ENCODE peak calls at places on chromosomes 7 and 10, in ten cellular contexts. C is CD8-positive, alpha-beta T cell; R is RWPE1; T is neural progenitor cell; U is foreskin fibroblast; L is cardiac muscle cell; O is K562; D is HCT116; X is endothelial cell; Z is suprapubic skin. M is an unnamed sample.

GRCh38 chr10:131532291-131532690 is 220.8 kb upstream of the TCERG1L start:
- DNase-seq in D (no peak), R (no peak), O (no peak), T (no peak), X (no peak), C (no peak), L (no peak), U (no peak), Z (no peak), M (no peak)

GRCh38 chr7:33400214-33400538 is 270.8 kb downstream of the BBS9 start:
- DNase-seq in X (no peak), Z (no peak), T (no peak), O (no peak), D (no peak), L (no peak), C (no peak), U (no peak), R (no peak), M (no peak)

GRCh38 chr7:784971-785370 is 47.3 kb upstream of the SUN1 start:
- DNase-seq in C (no peak), Z (no peak), X (no peak), T (no peak), D (no peak), R (no peak), O (no peak), L (no peak), U (no peak), M (no peak)

GRCh38 chr7:85004402-85004801 is 182.5 kb downstream of the SEMA3D start:
- DNase-seq in L (no peak), R (no peak), D (no peak), C (no peak), U (peak; percentile 32), X (no peak), T (no peak), O (no peak), Z (no peak), M (no peak)

GRCh38 chr7:2038876-2039728 is 193.6 kb downstream of the MAD1L1 start:
- DNase-seq in R (no peak), X (no peak), T (no peak), U (no peak), Z (peak; percentile 37), D (no peak), C (no peak), O (no peak), L (peak; percentile 18), M (no peak)

GRCh38 chr10:126156012-126156411 is 232.3 kb downstream of the ADAM12 start:
- DNase-seq in T (no peak), R (no peak), U (no peak), O (no peak), X (no peak), Z (no peak), D (no peak), L (no peak), C (no peak), M (no peak)

GRCh38 chr7:51867117-51867516 is 550.5 kb upstream of the COBL start:
- DNase-seq in Z (no peak), O (no peak), X (no peak), C (no peak), U (no peak), L (no peak), T (no peak), D (no peak), R (no peak), M (no peak)

GRCh38 chr10:58264780-58265179 is 2.9 kb downstream of the IPMK start:
- DNase-seq in Z (no peak), O (peak; percentile 38), C (no peak), D (no peak), L (no peak), U (no peak), T (no peak), R (no peak), X (no peak), M (no peak)

GRCh38 chr7:24840543-24840942 is 83.3 kb upstream of the GSDME start:
- DNase-seq in X (no peak), L (no peak), T (no peak), U (peak; percentile 42), D (no peak), R (no peak), O (no peak), Z (no peak), C (no peak), M (no peak)

GRCh38 chr7:85021090-85021704 is 165.7 kb downstream of the SEMA3D start:
- DNase-seq in O (peak; percentile 22), Z (no peak), R (no peak), X (no peak), T (peak; percentile 19), L (peak; percentile 40), U (no peak), D (no peak), C (no peak), M (no peak)

GRCh38 chr10:43679509-43679908 is 30.8 kb upstream of the ZNF32 start:
- DNase-seq in O (no peak), L (peak; percentile 45), C (no peak), D (no peak), U (peak; percentile 32), X (no peak), Z (no peak), R (no peak), T (no peak), M (no peak)

GRCh38 chr10:125124907-125125306 is 35.5 kb downstream of the CTBP2 start:
- DNase-seq in D (no peak), R (no peak), O (no peak), T (no peak), X (no peak), Z (no peak), C (no peak), U (peak; percentile 69), L (no peak), M (no peak)

GRCh38 chr7:73937014-73937413 is 76.1 kb downstream of the TMEM270 start:
- DNase-seq in T (no peak), L (no peak), C (no peak), Z (no peak), O (no peak), D (no peak), R (no peak), X (no peak), U (peak; percentile 26), M (no peak)

GRCh38 chr10:117741524-117741923 is 199.0 kb downstream of the EMX2 start:
- DNase-seq in C (no peak), T (no peak), D (no peak), U (no peak), R (no peak), Z (no peak), O (no peak), X (no peak), L (no peak), M (no peak)
- TF ChIP-seq CTCF in C (no peak), T (peak; percentile 44), D (no peak), U (no peak), R (peak; percentile 7), Z (peak; percentile 20), O (no peak), X (peak; percentile 62), L (no peak), M (peak; percentile 34)

DNA sequence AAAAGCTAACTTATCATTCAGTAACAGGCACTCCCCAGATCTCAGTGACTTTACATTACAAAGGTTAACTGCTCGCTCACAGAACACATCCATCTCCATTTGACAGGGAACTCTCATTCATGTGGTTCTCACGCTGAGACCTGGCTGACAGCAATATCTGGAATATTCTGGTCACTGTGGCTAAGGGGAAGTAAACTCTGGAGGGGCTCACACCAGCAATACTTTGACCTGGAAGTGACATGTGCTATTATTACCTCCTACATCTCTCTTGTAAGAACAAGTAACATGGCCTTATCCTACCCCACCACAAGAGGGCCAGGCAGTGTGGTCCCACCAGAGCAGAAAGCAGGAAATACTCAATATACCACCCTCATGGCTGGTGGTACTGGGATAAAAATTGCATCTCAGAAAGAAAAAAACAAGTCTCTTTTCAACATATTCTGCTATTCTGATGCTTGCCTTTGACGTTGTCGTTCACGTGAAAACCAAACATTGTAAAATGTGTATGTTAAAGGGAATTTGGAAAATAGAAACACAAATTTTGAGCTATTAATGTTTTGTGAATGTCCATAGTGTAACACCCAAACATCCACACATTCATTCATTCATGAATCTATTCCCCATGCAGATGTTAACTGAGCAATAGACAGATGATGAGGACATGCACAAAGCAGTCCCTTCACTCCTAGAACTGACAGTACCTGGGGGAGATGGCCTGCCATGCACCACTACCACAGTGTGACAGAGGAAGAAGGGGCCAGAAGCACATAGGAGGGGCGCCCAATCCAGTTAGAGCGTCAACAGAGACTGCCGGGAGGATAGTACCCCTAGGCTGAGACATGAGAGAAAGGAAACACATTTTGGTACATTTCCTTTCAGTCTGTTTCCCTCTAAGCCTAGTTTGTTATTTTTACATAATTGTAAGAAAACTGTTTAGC is 166.0 kb upstream of the SP4 start:
- DNase-seq in L (peak; percentile 55), C (peak; percentile 44), U (no peak), R (peak; percentile 35), O (peak; percentile 33), D (peak; percentile 44), X (peak; percentile 52), Z (no peak), T (peak; percentile 64), M (peak; percentile 53)
- TF ChIP-seq CTCF in L (peak; percentile 64), C (peak; percentile 66), U (peak; percentile 51), R (peak; percentile 44), O (peak; percentile 67), D (peak; percentile 69), X (peak; percentile 66), Z (peak; percentile 19), T (peak; percentile 68), M (peak; percentile 64)

GRCh38 chr7:26091933-26092332 is 60.1 kb upstream of the NFE2L3 start:
- DNase-seq in X (peak; percentile 20), L (peak; percentile 16), U (no peak), Z (no peak), D (no peak), O (peak; percentile 26), C (no peak), T (peak; percentile 38), R (peak; percentile 36), M (no peak)
- TF ChIP-seq CTCF in X (peak; percentile 39), L (no peak), U (peak; percentile 20), Z (no peak), D (no peak), O (peak; percentile 37), C (no peak), T (peak; percentile 41), R (no peak), M (peak; percentile 31)

GRCh38 chr10:102004376-102004775 is 51.6 kb downstream of the ARMH3 start:
- DNase-seq in X (no peak), U (peak; percentile 69), C (no peak), Z (no peak), T (no peak), R (peak; percentile 26), D (no peak), L (peak; percentile 80), O (no peak), M (no peak)

GRCh38 chr10:102007802-102008201 is 48.2 kb downstream of the ARMH3 start:
- DNase-seq in O (no peak), X (no peak), Z (no peak), C (no peak), T (no peak), D (no peak), U (no peak), R (no peak), L (no peak), M (no peak)

DNA sequence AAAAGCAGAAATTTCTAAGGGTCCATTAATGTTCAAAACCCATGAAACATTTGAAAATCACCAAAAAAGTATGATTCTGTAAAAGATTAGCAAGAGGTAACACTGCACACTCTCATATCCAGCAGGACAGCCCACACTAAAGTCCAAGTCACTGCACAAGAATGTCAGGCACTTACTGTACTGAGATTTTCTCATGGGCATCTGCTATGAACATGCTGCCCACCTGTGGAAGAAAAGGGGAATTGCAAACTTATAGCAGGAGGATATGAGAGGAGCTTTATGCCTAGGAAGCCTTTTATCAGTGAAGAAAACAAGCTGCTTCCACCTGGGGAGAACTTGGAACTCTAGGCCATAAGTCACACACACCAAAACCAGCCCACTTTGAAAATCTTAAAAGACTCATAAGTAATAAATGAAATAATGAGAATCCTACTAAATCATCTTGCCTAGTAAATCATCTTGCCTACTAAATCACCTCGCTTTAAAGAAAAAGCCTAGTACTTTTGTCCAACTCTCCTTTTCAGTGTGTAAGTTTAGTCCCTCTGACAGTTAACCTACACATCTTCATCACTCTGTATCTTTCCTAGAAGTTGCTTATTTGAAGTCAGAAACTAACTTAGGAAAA is 46.1 kb downstream of the ARMH3 start:
- DNase-seq in Z (no peak), T (peak; percentile 81), U (peak; percentile 94), D (peak; percentile 88), C (peak; percentile 24), O (no peak), R (peak; percentile 91), L (peak; percentile 92), X (peak; percentile 36), M (peak; percentile 34)
- TF ChIP-seq CTCF in Z (peak; percentile 79), T (peak; percentile 99), U (peak; percentile 98), D (peak; percentile 98), C (peak; percentile 82), O (no peak), R (peak; percentile 95), L (peak; percentile 99), X (peak; percentile 80), M (peak; percentile 92)